ENCODE peak calls at places on chromosomes 1 and 21, in seven cellular contexts. P is central memory CD4-positive, alpha-beta T cell; H is AG08395; T is PC-3; B is NCI-H510A; S is C1 segment of cervical spinal cord; F is AG04450. R is an unnamed sample.

GRCh38 chr1:171506525-171507304 is 21.4 kb downstream of the PRRC2C start:
- DNase-seq in T (no peak), H (no peak), B (no peak), P (no peak), S (no peak), F (no peak), R (no peak)

GRCh38 chr21:32412162-32412997 is at the start of gene EVA1C:
- DNase-seq in T (peak), P (peak), S (peak), B (no peak), F (no peak), H (peak), R (peak)

GRCh38 chr1:28865997-28866650 is 48.2 kb upstream of the EPB41 start:
- DNase-seq in F (no peak), S (no peak), B (no peak), H (no peak), P (no peak), T (peak), R (no peak)

GRCh38 chr21:38679531-38679930 is 126.2 kb upstream of the ETS2 start:
- DNase-seq in S (no peak), T (peak), B (no peak), H (peak), F (no peak), P (no peak), R (no peak)

GRCh38 chr1:233732206-233732605 is 118.3 kb downstream of the KCNK1 start:
- DNase-seq in B (no peak), T (no peak), H (no peak), F (no peak), P (no peak), S (no peak), R (no peak)

GRCh38 chr1:62271932-62272728 is 47.1 kb downstream of the KANK4 start:
- DNase-seq in F (no peak), B (peak), T (no peak), P (peak), H (peak), S (no peak), R (peak)

GRCh38 chr21:38774152-38774551 is 31.6 kb upstream of the ETS2 start:
- DNase-seq in T (no peak), H (no peak), S (no peak), B (no peak), F (no peak), P (no peak), R (no peak)

GRCh38 chr1:198519639-198520501 is 20.6 kb downstream of the ATP6V1G3 start:
- DNase-seq in S (no peak), F (no peak), T (no peak), B (no peak), H (no peak), P (peak), R (no peak)

GRCh38 chr1:25779387-25779786 is 20.6 kb upstream of the SELENON start:
- DNase-seq in H (no peak), T (no peak), F (no peak), B (no peak), S (no peak), P (no peak), R (no peak)

GRCh38 chr21:31132574-31133242 is 94.4 kb upstream of the KRTAP19-8 start:
- DNase-seq in P (peak), F (no peak), S (no peak), B (no peak), H (peak), T (no peak), R (peak)

GRCh38 chr21:44989943-44990780 is 50.3 kb downstream of the SLX9 start:
- DNase-seq in B (no peak), S (no peak), F (no peak), P (no peak), T (no peak), H (no peak), R (no peak)

GRCh38 chr1:2556277-2557145 is at the start of gene TNFRSF14:
- DNase-seq in T (peak), B (no peak), S (peak), F (no peak), H (peak), P (peak), R (peak)

GRCh38 chr1:148166558-148167492 is 14.7 kb upstream of the NBPF11 start:
- DNase-seq in P (no peak), S (no peak), F (no peak), T (peak), H (no peak), B (no peak), R (no peak)

GRCh38 chr1:94806451-94806861 is 13.7 kb upstream of the SLC44A3 start:
- DNase-seq in B (no peak), P (no peak), F (no peak), H (peak), T (no peak), S (no peak), R (no peak)

GRCh38 chr1:115925511-115925910 is 50.8 kb upstream of the SLC22A15 start:
- DNase-seq in S (no peak), T (no peak), F (no peak), B (no peak), P (no peak), H (no peak), R (no peak)

R was measured in activated effector memory CD4-positive, alpha-beta T cell treated with anti-CD3 and anti-CD28 coated beads, Interleukin-2, amount 50 U/mL, for 16 hours.